ENCODE peak calls at places on chromosomes 13 and 19, in seven cellular contexts. One of them, this sample, is unnamed.

GRCh38 chr19:8302357-8302691 is 5.8 kb downstream of the CD320 start:
- DNase-seq in mucosa of descending colon: peak; percentile 52
- DNase-seq in BE2C: peak; percentile 29
- DNase-seq in ascending aorta: no peak
- DNase-seq in AG04450: no peak
- DNase-seq in endothelial cell of umbilical vein: no peak
- DNase-seq in uterus: peak; percentile 11
- DNase-seq in this sample: no peak

GRCh38 chr19:51784922-51785690 is 9.9 kb upstream of the FPR3 start:
- DNase-seq in BE2C: no peak
- DNase-seq in mucosa of descending colon: no peak
- DNase-seq in ascending aorta: peak; percentile 32
- DNase-seq in endothelial cell of umbilical vein: no peak
- DNase-seq in AG04450: no peak
- DNase-seq in uterus: peak; percentile 43
- DNase-seq in this sample: no peak

GRCh38 chr13:114314074-114314912 is at the start of gene CHAMP1:
- DNase-seq in uterus: peak; percentile 94
- DNase-seq in mucosa of descending colon: peak; percentile 97
- DNase-seq in endothelial cell of umbilical vein: peak; percentile 94
- DNase-seq in AG04450: peak; percentile 87
- DNase-seq in ascending aorta: peak; percentile 79
- DNase-seq in BE2C: peak; percentile 97
- DNase-seq in this sample: peak; percentile 76

GRCh38 chr19:23916991-23917390 is 2.3 kb downstream of the ZNF726 start:
- DNase-seq in mucosa of descending colon: no peak
- DNase-seq in BE2C: no peak
- DNase-seq in ascending aorta: no peak
- DNase-seq in AG04450: no peak
- DNase-seq in uterus: no peak
- DNase-seq in endothelial cell of umbilical vein: no peak
- DNase-seq in this sample: no peak

GRCh38 chr13:83065136-83065535 is 817.1 kb downstream of the SLITRK1 start:
- DNase-seq in mucosa of descending colon: peak; percentile 27
- DNase-seq in ascending aorta: peak; percentile 29
- DNase-seq in AG04450: no peak
- DNase-seq in endothelial cell of umbilical vein: no peak
- DNase-seq in BE2C: no peak
- DNase-seq in uterus: no peak
- DNase-seq in this sample: peak; percentile 36

GRCh38 chr13:31195616-31196015 is 4.2 kb upstream of the B3GLCT start:
- DNase-seq in AG04450: no peak
- DNase-seq in ascending aorta: no peak
- DNase-seq in mucosa of descending colon: no peak
- DNase-seq in BE2C: no peak
- DNase-seq in endothelial cell of umbilical vein: no peak
- DNase-seq in uterus: no peak
- DNase-seq in this sample: no peak

GRCh38 chr13:93624371-93624777 is 397.8 kb downstream of the GPC6 start:
- DNase-seq in ascending aorta: no peak
- DNase-seq in AG04450: no peak
- DNase-seq in BE2C: no peak
- DNase-seq in uterus: no peak
- DNase-seq in endothelial cell of umbilical vein: no peak
- DNase-seq in mucosa of descending colon: no peak
- DNase-seq in this sample: no peak

GRCh38 chr19:17266975-17267788 is at the start of gene BABAM1:
- DNase-seq in BE2C: peak; percentile 98
- DNase-seq in AG04450: peak; percentile 99
- DNase-seq in mucosa of descending colon: peak; percentile 93
- DNase-seq in endothelial cell of umbilical vein: peak; percentile 99
- DNase-seq in ascending aorta: peak; percentile 92
- DNase-seq in uterus: peak; percentile 98
- DNase-seq in this sample: peak; percentile 99

GRCh38 chr19:51702103-51702753 is 9.1 kb downstream of the SPACA6 start:
- DNase-seq in BE2C: peak; percentile 47
- DNase-seq in mucosa of descending colon: peak; percentile 81
- DNase-seq in AG04450: no peak
- DNase-seq in uterus: peak; percentile 84
- DNase-seq in endothelial cell of umbilical vein: peak; percentile 29
- DNase-seq in ascending aorta: no peak
- DNase-seq in this sample: no peak

GRCh38 chr19:33299061-33299665 is 3.2 kb downstream of the CEBPA start:
- DNase-seq in mucosa of descending colon: peak; percentile 43
- DNase-seq in endothelial cell of umbilical vein: no peak
- DNase-seq in BE2C: no peak
- DNase-seq in AG04450: no peak
- DNase-seq in uterus: no peak
- DNase-seq in ascending aorta: no peak
- DNase-seq in this sample: no peak

GRCh38 chr19:41714598-41714997 is 6.2 kb downstream of the CEACAM5 start:
- DNase-seq in AG04450: no peak
- DNase-seq in BE2C: no peak
- DNase-seq in uterus: no peak
- DNase-seq in mucosa of descending colon: no peak
- DNase-seq in endothelial cell of umbilical vein: no peak
- DNase-seq in ascending aorta: no peak
- DNase-seq in this sample: no peak

GRCh38 chr13:113996081-113996911 is 22.4 kb upstream of the C13orf46 start:
- DNase-seq in ascending aorta: no peak
- DNase-seq in BE2C: no peak
- DNase-seq in uterus: no peak
- DNase-seq in endothelial cell of umbilical vein: no peak
- DNase-seq in AG04450: no peak
- DNase-seq in mucosa of descending colon: peak; percentile 49
- DNase-seq in this sample: no peak

GRCh38 chr19:35545855-35546381 is 492 bp downstream of the TMEM147 start:
- DNase-seq in ascending aorta: no peak
- DNase-seq in uterus: no peak
- DNase-seq in mucosa of descending colon: peak; percentile 68
- DNase-seq in BE2C: peak; percentile 44
- DNase-seq in endothelial cell of umbilical vein: no peak
- DNase-seq in AG04450: no peak
- DNase-seq in this sample: no peak

GRCh38 chr13:46134961-46135522 is 30.2 kb upstream of the CPB2 start:
- DNase-seq in mucosa of descending colon: no peak
- DNase-seq in BE2C: no peak
- DNase-seq in ascending aorta: no peak
- DNase-seq in uterus: no peak
- DNase-seq in endothelial cell of umbilical vein: no peak
- DNase-seq in AG04450: no peak
- DNase-seq in this sample: no peak

GRCh38 chr13:40315416-40316064 is 350.9 kb downstream of the FOXO1 start:
- DNase-seq in ascending aorta: no peak
- DNase-seq in AG04450: no peak
- DNase-seq in uterus: peak; percentile 51
- DNase-seq in mucosa of descending colon: no peak
- DNase-seq in endothelial cell of umbilical vein: peak; percentile 35
- DNase-seq in BE2C: no peak
- DNase-seq in this sample: no peak

GRCh38 chr19:13010038-13010991 is 15.0 kb downstream of the NFIX start:
- DNase-seq in mucosa of descending colon: peak; percentile 55
- DNase-seq in ascending aorta: no peak
- DNase-seq in AG04450: no peak
- DNase-seq in uterus: peak; percentile 64
- DNase-seq in endothelial cell of umbilical vein: no peak
- DNase-seq in BE2C: no peak
- DNase-seq in this sample: no peak

GRCh38 chr19:7751157-7751783 is 3.9 kb upstream of the CD209 start:
- DNase-seq in AG04450: no peak
- DNase-seq in BE2C: no peak
- DNase-seq in ascending aorta: no peak
- DNase-seq in endothelial cell of umbilical vein: no peak
- DNase-seq in uterus: no peak
- DNase-seq in mucosa of descending colon: no peak
- DNase-seq in this sample: no peak

GRCh38 chr13:26660761-26661160 is 99.8 kb downstream of the GPR12 start:
- DNase-seq in BE2C: no peak
- DNase-seq in AG04450: no peak
- DNase-seq in endothelial cell of umbilical vein: no peak
- DNase-seq in uterus: no peak
- DNase-seq in mucosa of descending colon: no peak
- DNase-seq in ascending aorta: no peak
- DNase-seq in this sample: no peak

GRCh38 chr13:113064534-113065405 is 40.8 kb upstream of the F7 start:
- DNase-seq in mucosa of descending colon: peak; percentile 40
- DNase-seq in endothelial cell of umbilical vein: no peak
- DNase-seq in BE2C: no peak
- DNase-seq in ascending aorta: no peak
- DNase-seq in AG04450: no peak
- DNase-seq in uterus: no peak
- DNase-seq in this sample: no peak

GRCh38 chr19:35090160-35090794 is 25.3 kb upstream of the FXYD3 start:
- DNase-seq in BE2C: peak; percentile 62
- DNase-seq in ascending aorta: no peak
- DNase-seq in endothelial cell of umbilical vein: peak; percentile 57
- DNase-seq in uterus: peak; percentile 53
- DNase-seq in AG04450: no peak
- DNase-seq in mucosa of descending colon: no peak
- DNase-seq in this sample: no peak

GRCh38 chr13:35988648-35989081 is 142.5 kb downstream of the DCLK1 start:
- DNase-seq in ascending aorta: no peak
- DNase-seq in AG04450: no peak
- DNase-seq in BE2C: no peak
- DNase-seq in uterus: no peak
- DNase-seq in endothelial cell of umbilical vein: no peak
- DNase-seq in mucosa of descending colon: no peak
- DNase-seq in this sample: no peak

GRCh38 chr19:41588497-41589209 is 12.7 kb downstream of the CEACAM21 start:
- DNase-seq in mucosa of descending colon: no peak
- DNase-seq in ascending aorta: no peak
- DNase-seq in AG04450: no peak
- DNase-seq in BE2C: no peak
- DNase-seq in endothelial cell of umbilical vein: peak; percentile 36
- DNase-seq in uterus: no peak
- DNase-seq in this sample: no peak

GRCh38 chr19:22502766-22503165 is 80.6 kb upstream of the ZNF98 start:
- DNase-seq in ascending aorta: no peak
- DNase-seq in mucosa of descending colon: no peak
- DNase-seq in AG04450: no peak
- DNase-seq in endothelial cell of umbilical vein: no peak
- DNase-seq in BE2C: no peak
- DNase-seq in uterus: no peak
- DNase-seq in this sample: no peak
- H3K4me3 ChIP-seq in ascending aorta: no peak overlapping the region
- H3K4me3 ChIP-seq in mucosa of descending colon: no peak overlapping the region
- H3K4me3 ChIP-seq in AG04450: no peak overlapping the region
- H3K4me3 ChIP-seq in endothelial cell of umbilical vein: no peak overlapping the region
- H3K4me3 ChIP-seq in BE2C: no peak overlapping the region
- H3K4me3 ChIP-seq in uterus: no peak overlapping the region
- H3K4me3 ChIP-seq in this sample: no peak overlapping the region

GRCh38 chr13:23560571-23561089 is 9.6 kb upstream of the TNFRSF19 start:
- DNase-seq in mucosa of descending colon: no peak
- DNase-seq in BE2C: no peak
- DNase-seq in AG04450: no peak
- DNase-seq in uterus: no peak
- DNase-seq in endothelial cell of umbilical vein: no peak
- DNase-seq in ascending aorta: no peak
- DNase-seq in this sample: no peak

GRCh38 chr13:23561261-23561660 is 9.0 kb upstream of the TNFRSF19 start:
- DNase-seq in AG04450: no peak
- DNase-seq in ascending aorta: no peak
- DNase-seq in uterus: no peak
- DNase-seq in endothelial cell of umbilical vein: no peak
- DNase-seq in mucosa of descending colon: no peak
- DNase-seq in BE2C: no peak
- DNase-seq in this sample: no peak

GRCh38 chr13:23557733-23558132 is 12.5 kb upstream of the TNFRSF19 start:
- DNase-seq in endothelial cell of umbilical vein: no peak
- DNase-seq in AG04450: no peak
- DNase-seq in ascending aorta: no peak
- DNase-seq in BE2C: no peak
- DNase-seq in uterus: no peak
- DNase-seq in mucosa of descending colon: no peak
- DNase-seq in this sample: no peak

GRCh38 chr13:23557043-23557442 is 13.2 kb upstream of the TNFRSF19 start:
- DNase-seq in mucosa of descending colon: no peak
- DNase-seq in ascending aorta: no peak
- DNase-seq in endothelial cell of umbilical vein: no peak
- DNase-seq in uterus: no peak
- DNase-seq in AG04450: no peak
- DNase-seq in BE2C: no peak
- DNase-seq in this sample: no peak

GRCh38 chr13:23558675-23559536 is 11.3 kb upstream of the TNFRSF19 start:
- DNase-seq in BE2C: peak; percentile 25
- DNase-seq in ascending aorta: no peak
- DNase-seq in uterus: peak; percentile 51
- DNase-seq in AG04450: peak; percentile 58
- DNase-seq in mucosa of descending colon: no peak
- DNase-seq in endothelial cell of umbilical vein: peak; percentile 69
- DNase-seq in this sample: no peak
- H3K4me3 ChIP-seq in BE2C: peak overlapping the region; percentile 33
- H3K4me3 ChIP-seq in ascending aorta: peak overlapping the region; percentile 22
- H3K4me3 ChIP-seq in uterus: no peak overlapping the region
- H3K4me3 ChIP-seq in AG04450: peak overlapping the region; percentile 28
- H3K4me3 ChIP-seq in mucosa of descending colon: no peak overlapping the region
- H3K4me3 ChIP-seq in endothelial cell of umbilical vein: no peak overlapping the region
- H3K4me3 ChIP-seq in this sample: peak overlapping the region; percentile 18

GRCh38 chr19:1076046-1076386 is 9.0 kb downstream of the ARHGAP45 start:
- DNase-seq in mucosa of descending colon: no peak
- DNase-seq in BE2C: no peak
- DNase-seq in endothelial cell of umbilical vein: no peak
- DNase-seq in uterus: no peak
- DNase-seq in ascending aorta: no peak
- DNase-seq in AG04450: no peak
- DNase-seq in this sample: no peak

GRCh38 chr19:1073063-1073955 is 6.3 kb downstream of the ARHGAP45 start:
- DNase-seq in mucosa of descending colon: peak; percentile 62
- DNase-seq in ascending aorta: no peak
- DNase-seq in endothelial cell of umbilical vein: no peak
- DNase-seq in BE2C: peak; percentile 8
- DNase-seq in uterus: no peak
- DNase-seq in AG04450: no peak
- DNase-seq in this sample: no peak

GRCh38 chr19:1074512-1075283 is 7.7 kb downstream of the ARHGAP45 start:
- DNase-seq in BE2C: peak; percentile 95
- DNase-seq in AG04450: no peak
- DNase-seq in ascending aorta: no peak
- DNase-seq in uterus: peak; percentile 71
- DNase-seq in endothelial cell of umbilical vein: no peak
- DNase-seq in mucosa of descending colon: peak; percentile 96
- DNase-seq in this sample: no peak

GRCh38 chr19:1072371-1073015 is 5.5 kb downstream of the ARHGAP45 start:
- DNase-seq in AG04450: no peak
- DNase-seq in uterus: no peak
- DNase-seq in mucosa of descending colon: no peak
- DNase-seq in BE2C: no peak
- DNase-seq in endothelial cell of umbilical vein: no peak
- DNase-seq in ascending aorta: no peak
- DNase-seq in this sample: no peak

GRCh38 chr19:1073956-1074511 is 7.1 kb downstream of the ARHGAP45 start:
- DNase-seq in uterus: no peak
- DNase-seq in mucosa of descending colon: peak; percentile 64
- DNase-seq in endothelial cell of umbilical vein: no peak
- DNase-seq in BE2C: peak; percentile 11
- DNase-seq in AG04450: no peak
- DNase-seq in ascending aorta: no peak
- DNase-seq in this sample: no peak
- H3K4me3 ChIP-seq in uterus: no peak overlapping the region
- H3K4me3 ChIP-seq in mucosa of descending colon: no peak overlapping the region
- H3K4me3 ChIP-seq in endothelial cell of umbilical vein: no peak overlapping the region
- H3K4me3 ChIP-seq in BE2C: peak overlapping the region; percentile 45
- H3K4me3 ChIP-seq in AG04450: no peak overlapping the region
- H3K4me3 ChIP-seq in ascending aorta: no peak overlapping the region
- H3K4me3 ChIP-seq in this sample: no peak overlapping the region

GRCh38 chr19:40054632-40055031 is 1.4 kb downstream of the ZNF780B start:
- DNase-seq in endothelial cell of umbilical vein: no peak
- DNase-seq in ascending aorta: no peak
- DNase-seq in uterus: no peak
- DNase-seq in mucosa of descending colon: no peak
- DNase-seq in AG04450: no peak
- DNase-seq in BE2C: no peak
- DNase-seq in this sample: no peak
- H3K4me3 ChIP-seq in endothelial cell of umbilical vein: no peak overlapping the region
- H3K4me3 ChIP-seq in ascending aorta: peak overlapping the region; percentile 73
- H3K4me3 ChIP-seq in uterus: no peak overlapping the region
- H3K4me3 ChIP-seq in mucosa of descending colon: no peak overlapping the region
- H3K4me3 ChIP-seq in AG04450: peak overlapping the region; percentile 91
- H3K4me3 ChIP-seq in BE2C: peak overlapping the region; percentile 88
- H3K4me3 ChIP-seq in this sample: no peak overlapping the region